ENCODE peak calls at places on chromosomes 6 and 20, in ten cellular contexts. Q is Peyer's patch, A is uterus, Y is heart right ventricle, J is dorsolateral prefrontal cortex, C is AG04449, D is adrenal gland, O is tibial artery, P is tibial nerve, U is heart left ventricle. K is an unnamed sample.

GRCh38 chr6:82251942-82252341 is 4.4 kb upstream of the IBTK start:
- DNase-seq in Q (no peak), A (no peak), Y (no peak), J (no peak), C (no peak), D (no peak), O (no peak), P (no peak), U (no peak), K (peak; percentile 40)

GRCh38 chr20:25136643-25137559 is 55.0 kb upstream of the VSX1 start:
- DNase-seq in Q (no peak), A (peak; percentile 56), Y (peak; percentile 67), J (peak; percentile 67), C (peak; percentile 78), D (peak; percentile 54), O (peak; percentile 83), P (peak; percentile 36), U (peak; percentile 74), K (peak; percentile 52)

GRCh38 chr6:89575562-89575960 is 63.0 kb downstream of the LYRM2 start:
- DNase-seq in Q (no peak), A (no peak), Y (no peak), J (no peak), C (no peak), D (no peak), O (no peak), P (no peak), U (no peak), K (no peak)

GRCh38 chr6:56364482-56365313 is 117.3 kb upstream of the COL21A1 start:
- DNase-seq in Q (no peak), A (no peak), Y (no peak), J (no peak), C (peak; percentile 64), D (no peak), O (no peak), P (no peak), U (no peak), K (no peak)

GRCh38 chr6:141467881-141468280 is 664.8 kb upstream of the GJE1 start:
- DNase-seq in Q (no peak), A (no peak), Y (no peak), J (no peak), C (no peak), D (no peak), O (no peak), P (no peak), U (no peak), K (no peak)

GRCh38 chr6:116475151-116475550 is 14.0 kb downstream of the CALHM6 start:
- DNase-seq in Q (no peak), A (no peak), Y (no peak), J (no peak), C (no peak), D (no peak), O (no peak), P (no peak), U (no peak), K (no peak)

GRCh38 chr20:50144362-50144761 is 9.2 kb downstream of the PEDS1 start:
- DNase-seq in Q (peak; percentile 66), A (peak; percentile 47), Y (no peak), J (no peak), C (peak; percentile 98), D (peak; percentile 88), O (peak; percentile 85), P (peak; percentile 63), U (no peak), K (peak; percentile 100)

GRCh38 chr6:149273318-149273717 is 44.2 kb upstream of the TAB2 start:
- DNase-seq in Q (peak; percentile 67), A (no peak), Y (peak; percentile 33), J (peak; percentile 57), C (no peak), D (no peak), O (peak; percentile 24), P (peak; percentile 18), U (no peak), K (no peak)

GRCh38 chr6:2663123-2663522 is 87.6 kb downstream of the MYLK4 start:
- DNase-seq in Q (no peak), A (no peak), Y (no peak), J (no peak), C (no peak), D (no peak), O (no peak), P (no peak), U (no peak), K (no peak)

GRCh38 chr6:136148051-136148450 is 102.1 kb downstream of the MTFR2 start:
- DNase-seq in Q (no peak), A (no peak), Y (no peak), J (no peak), C (no peak), D (no peak), O (no peak), P (no peak), U (no peak), K (peak; percentile 2)

GRCh38 chr6:117601811-117602150 is 530 bp downstream of the GOPC start:
- DNase-seq in Q (peak; percentile 50), A (no peak), Y (no peak), J (no peak), C (no peak), D (no peak), O (no peak), P (no peak), U (no peak), K (no peak)

GRCh38 chr6:8234316-8234715 is 132.0 kb upstream of the EEF1E1 start:
- DNase-seq in Q (no peak), A (no peak), Y (no peak), J (no peak), C (no peak), D (no peak), O (no peak), P (no peak), U (no peak), K (no peak)

GRCh38 chr20:11726021-11726420 is 191.7 kb upstream of the BTBD3 start:
- DNase-seq in Q (no peak), A (no peak), Y (no peak), J (no peak), C (no peak), D (no peak), O (no peak), P (no peak), U (no peak), K (no peak)

GRCh38 chr6:38110407-38111025 is 291.0 kb downstream of the ZFAND3 start:
- DNase-seq in Q (no peak), A (no peak), Y (no peak), J (no peak), C (no peak), D (no peak), O (no peak), P (no peak), U (no peak), K (peak; percentile 24)

DNA sequence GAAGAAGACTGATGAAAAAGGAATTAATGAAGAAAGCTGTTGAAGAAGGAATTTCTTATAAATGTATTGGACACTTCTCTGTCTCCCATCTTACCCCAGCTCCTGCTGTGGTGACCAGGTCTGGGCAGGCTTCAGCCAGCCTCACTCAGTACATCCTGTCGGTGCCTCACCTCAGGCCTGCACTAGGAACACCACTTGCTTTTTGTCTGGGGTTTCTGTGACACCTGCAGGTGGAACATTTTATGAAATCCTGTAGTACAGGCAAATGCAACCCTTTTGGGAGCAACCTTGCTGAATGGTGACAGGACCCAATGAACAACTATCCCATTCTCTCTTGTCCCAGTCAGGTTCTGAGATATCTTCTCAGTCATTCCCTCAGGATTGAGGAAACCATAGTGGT is 129.7 kb downstream of the PRDM13 start:
- DNase-seq in Q (no peak), A (no peak), Y (no peak), J (no peak), C (no peak), D (no peak), O (no peak), P (no peak), U (no peak), K (no peak)
- TF ChIP-seq CTCF in Q (no peak), A (no peak), Y (no peak), J (no peak), C (no peak), D (no peak), O (no peak), P (no peak), U (no peak), K (no peak)

DNA sequence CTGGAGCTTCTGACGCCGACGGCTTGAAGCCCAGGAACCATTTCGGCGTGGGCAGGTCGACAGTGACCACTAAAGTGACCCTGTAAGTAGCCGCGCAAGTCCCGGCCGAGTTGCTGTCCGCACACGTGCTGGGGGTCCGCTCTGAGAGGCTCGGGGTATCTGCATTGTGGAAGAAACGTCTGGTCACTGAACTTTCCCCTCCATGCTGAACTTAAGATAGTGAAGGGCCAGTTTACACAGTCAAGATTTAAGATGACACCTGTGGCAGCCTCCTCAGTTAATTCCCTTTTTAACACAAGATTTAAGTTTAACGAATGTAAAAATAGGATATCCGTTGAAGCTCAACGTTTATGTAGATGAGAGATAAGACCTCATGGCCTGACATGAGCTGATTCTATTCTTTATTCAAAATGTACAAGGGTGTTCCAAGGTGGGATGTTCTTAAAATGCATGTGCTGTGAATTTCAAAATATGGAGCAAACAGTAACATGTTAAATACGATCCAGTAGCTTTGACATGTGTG is 116.3 kb downstream of the RTN4IP1 start:
- DNase-seq in Q (no peak), A (no peak), Y (no peak), J (no peak), C (no peak), D (no peak), O (peak; percentile 26), P (no peak), U (no peak), K (no peak)
- H3K4me3 ChIP-seq in Q (peak overlapping the region; percentile 75), A (peak overlapping the region; percentile 77), Y (peak overlapping the region; percentile 53), J (peak overlapping the region; percentile 75), C (peak overlapping the region; percentile 76), D (peak overlapping the region; percentile 84), O (peak overlapping the region; percentile 83), P (peak overlapping the region; percentile 70), U (peak overlapping the region; percentile 84), K (peak overlapping the region; percentile 66)

DNA sequence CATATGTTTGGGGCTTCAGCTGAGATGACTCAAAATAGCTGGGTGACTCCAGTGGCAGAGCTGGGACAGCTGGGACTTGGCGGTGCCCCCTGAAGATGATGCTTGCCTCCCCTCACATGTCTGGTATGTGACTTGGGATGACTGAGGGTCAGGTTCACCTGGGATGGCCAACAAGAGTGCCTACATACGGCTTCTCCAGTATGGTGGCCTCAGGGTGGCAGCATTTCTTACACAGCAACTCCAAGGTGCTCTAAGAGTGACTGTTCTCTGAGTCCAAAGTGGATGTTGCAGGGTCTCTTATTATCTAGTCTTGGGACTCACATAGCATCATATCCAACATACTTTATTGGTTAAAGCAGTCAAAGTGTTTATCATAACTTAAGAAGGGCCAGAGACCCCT is 87.8 kb upstream of the CENPW start:
- DNase-seq in Q (no peak), A (no peak), Y (no peak), J (no peak), C (no peak), D (no peak), O (no peak), P (no peak), U (no peak), K (no peak)
- TF ChIP-seq CTCF in Q (no peak), A (no peak), Y (no peak), J (no peak), C (no peak), D (no peak), O (no peak), P (no peak), U (no peak), K (peak; percentile 20)

DNA sequence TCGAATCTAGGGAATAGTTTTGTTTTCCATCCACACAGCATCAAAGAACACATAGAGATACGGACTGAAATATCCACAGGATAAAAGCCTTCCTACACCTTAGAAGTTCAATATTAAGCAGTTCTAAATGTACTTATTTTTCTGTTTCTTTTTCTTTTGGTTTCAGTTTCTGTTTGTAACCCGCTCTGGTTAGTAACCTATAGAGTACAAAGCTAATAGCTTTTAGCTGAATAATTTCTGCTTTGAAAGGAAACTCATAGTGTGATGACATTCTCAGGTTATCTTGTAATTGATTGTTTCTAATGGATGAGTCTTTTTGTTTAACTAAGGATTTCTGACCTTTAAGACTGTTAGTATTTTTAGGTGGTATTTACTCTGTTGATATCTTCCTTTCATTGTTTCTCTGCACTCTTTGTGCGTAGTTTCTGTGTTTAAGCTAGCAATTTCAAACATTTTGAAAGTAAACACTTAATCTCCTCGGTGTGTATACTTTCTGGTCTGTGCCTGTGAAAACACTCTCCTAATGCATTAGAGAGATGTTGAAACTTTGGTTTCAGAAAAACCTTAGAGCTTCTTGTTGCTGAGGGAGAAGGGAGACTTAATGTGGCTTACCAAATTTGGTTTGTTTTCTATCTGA is 385.5 kb downstream of the HDGFL1 start:
- DNase-seq in Q (no peak), A (no peak), Y (no peak), J (no peak), C (no peak), D (no peak), O (no peak), P (no peak), U (no peak), K (peak; percentile 11)
- H3K4me3 ChIP-seq in Q (no peak overlapping the region), A (peak overlapping the region; percentile 29), Y (peak overlapping the region; percentile 17), J (no peak overlapping the region), C (no peak overlapping the region), D (no peak overlapping the region), O (peak overlapping the region; percentile 39), P (peak overlapping the region; percentile 17), U (peak overlapping the region; percentile 48), K (peak overlapping the region; percentile 18)

K was measured in epithelial cell of esophagus.